ENCODE peak calls at places on chromosomes 12 and 14, in nine cellular contexts. W, E, R, O, B, K, J, F and A are unnamed samples.

GRCh38 chr12:111349748-111350520 is 19.0 kb downstream of the PHETA1 start:
- DNase-seq in W (no peak), E (no peak), R (no peak), O (no peak), B (no peak), K (no peak), J (no peak), F (no peak), A (no peak)

GRCh38 chr14:77203611-77204456 is 22.2 kb downstream of the TMEM63C start:
- DNase-seq in W (no peak), E (no peak), R (no peak), O (no peak), B (no peak), K (no peak), J (no peak), F (no peak), A (no peak)

GRCh38 chr12:10701226-10701681 is 21.9 kb downstream of the YBX3 start:
- DNase-seq in W (no peak), E (no peak), R (no peak), O (no peak), B (no peak), K (no peak), J (peak; percentile 50), F (no peak), A (no peak)

GRCh38 chr14:55851961-55852360 is 266.2 kb upstream of the PELI2 start:
- DNase-seq in W (no peak), E (no peak), R (peak; percentile 32), O (no peak), B (no peak), K (no peak), J (no peak), F (no peak), A (no peak)

GRCh38 chr12:62671321-62671720 is 204.7 kb downstream of the MON2 start:
- DNase-seq in W (no peak), E (no peak), R (no peak), O (no peak), B (no peak), K (peak; percentile 50), J (no peak), F (no peak), A (no peak)

GRCh38 chr12:19351346-19351745 is 87.9 kb upstream of the AEBP2 start:
- DNase-seq in W (no peak), E (no peak), R (no peak), O (no peak), B (no peak), K (no peak), J (no peak), F (no peak), A (no peak)

GRCh38 chr12:62256408-62257079 is 3.7 kb upstream of the USP15 start:
- DNase-seq in W (peak; percentile 49), E (peak; percentile 36), R (no peak), O (no peak), B (no peak), K (no peak), J (no peak), F (peak; percentile 52), A (no peak)

GRCh38 chr14:66944872-66945271 is 244.4 kb upstream of the GARIN2 start:
- DNase-seq in W (peak; percentile 3), E (peak; percentile 41), R (no peak), O (no peak), B (no peak), K (no peak), J (no peak), F (no peak), A (no peak)

DNA sequence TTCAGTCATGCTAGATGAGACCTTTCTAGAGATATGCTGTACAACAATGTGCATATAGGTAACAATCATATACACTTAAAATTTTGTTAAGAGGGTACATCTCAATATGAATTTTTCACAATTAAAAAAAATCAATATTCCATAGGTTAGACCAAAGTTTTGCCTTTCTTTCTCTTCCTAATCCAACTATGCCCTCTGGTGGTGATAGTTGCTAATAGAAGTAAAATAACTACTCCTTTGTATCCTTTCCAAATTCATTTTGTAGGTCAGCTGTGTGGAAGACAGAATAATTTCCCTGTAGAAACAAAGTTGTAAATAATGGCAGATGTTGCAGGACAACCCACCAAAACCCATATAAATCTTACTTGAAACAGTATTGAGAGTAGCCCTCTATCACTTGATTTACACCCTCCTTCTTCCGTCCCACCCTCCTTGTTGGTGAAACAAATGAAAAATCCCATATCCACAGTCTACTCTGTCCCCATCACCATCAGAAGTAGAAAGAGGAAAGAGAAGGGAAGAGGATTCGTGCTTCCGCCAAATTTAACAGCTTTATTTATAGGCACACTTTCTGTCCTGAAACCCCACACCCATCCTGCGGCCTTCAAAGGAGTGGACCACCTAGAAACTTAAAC is 34.2 kb upstream of the KICS2 start:
- DNase-seq in W (no peak), E (peak; percentile 67), R (no peak), O (no peak), B (no peak), K (no peak), J (peak; percentile 58), F (no peak), A (peak; percentile 18)
- TF ChIP-seq CTCF in W (peak; percentile 77), E (peak; percentile 89), R (peak; percentile 77), O (peak; percentile 88), B (peak; percentile 84), K (peak; percentile 89), J (peak; percentile 69), F (peak; percentile 62), A (peak; percentile 53)

DNA sequence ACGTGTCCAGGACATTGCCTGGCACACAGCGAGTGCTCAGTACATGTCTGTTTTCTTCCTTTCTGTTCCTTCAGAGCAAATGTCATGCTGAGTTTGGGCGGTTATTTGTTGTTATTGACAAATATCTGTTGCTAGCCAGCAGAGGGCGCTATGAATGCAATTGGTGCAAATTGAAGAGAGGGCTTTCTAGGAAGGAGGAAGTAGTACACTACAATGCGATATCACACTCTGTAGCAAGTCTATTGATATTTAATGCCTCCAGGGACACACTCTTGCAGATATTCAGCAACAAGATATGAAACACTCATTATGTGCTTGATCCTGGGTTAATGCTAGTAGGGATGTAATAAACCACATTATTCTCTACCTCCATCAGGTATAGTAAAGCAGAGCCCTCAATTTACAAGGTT is 267.3 kb upstream of the SRRM4 start:
- DNase-seq in W (peak; percentile 12), E (no peak), R (no peak), O (peak; percentile 4), B (no peak), K (no peak), J (peak; percentile 38), F (peak; percentile 55), A (no peak)
- TF ChIP-seq CTCF in W (peak; percentile 28), E (no peak), R (peak; percentile 49), O (peak; percentile 65), B (no peak), K (peak; percentile 43), J (peak; percentile 40), F (peak; percentile 33), A (no peak)

GRCh38 chr12:132953771-132954170 is 2.3 kb downstream of the ZNF605 start:
- DNase-seq in W (no peak), E (no peak), R (no peak), O (no peak), B (no peak), K (no peak), J (no peak), F (no peak), A (no peak)

GRCh38 chr12:132954471-132955048 is 1.5 kb downstream of the ZNF605 start:
- DNase-seq in W (no peak), E (no peak), R (no peak), O (no peak), B (no peak), K (no peak), J (no peak), F (no peak), A (no peak)

GRCh38 chr12:132953163-132953425 is 3.0 kb downstream of the ZNF605 start:
- DNase-seq in W (no peak), E (no peak), R (no peak), O (no peak), B (no peak), K (no peak), J (no peak), F (no peak), A (no peak)

GRCh38 chr12:132955094-132955932 is 793 bp downstream of the ZNF605 start:
- DNase-seq in W (peak; percentile 36), E (peak; percentile 67), R (peak; percentile 26), O (peak; percentile 15), B (peak; percentile 65), K (peak; percentile 19), J (no peak), F (peak; percentile 34), A (peak; percentile 39)

DNA sequence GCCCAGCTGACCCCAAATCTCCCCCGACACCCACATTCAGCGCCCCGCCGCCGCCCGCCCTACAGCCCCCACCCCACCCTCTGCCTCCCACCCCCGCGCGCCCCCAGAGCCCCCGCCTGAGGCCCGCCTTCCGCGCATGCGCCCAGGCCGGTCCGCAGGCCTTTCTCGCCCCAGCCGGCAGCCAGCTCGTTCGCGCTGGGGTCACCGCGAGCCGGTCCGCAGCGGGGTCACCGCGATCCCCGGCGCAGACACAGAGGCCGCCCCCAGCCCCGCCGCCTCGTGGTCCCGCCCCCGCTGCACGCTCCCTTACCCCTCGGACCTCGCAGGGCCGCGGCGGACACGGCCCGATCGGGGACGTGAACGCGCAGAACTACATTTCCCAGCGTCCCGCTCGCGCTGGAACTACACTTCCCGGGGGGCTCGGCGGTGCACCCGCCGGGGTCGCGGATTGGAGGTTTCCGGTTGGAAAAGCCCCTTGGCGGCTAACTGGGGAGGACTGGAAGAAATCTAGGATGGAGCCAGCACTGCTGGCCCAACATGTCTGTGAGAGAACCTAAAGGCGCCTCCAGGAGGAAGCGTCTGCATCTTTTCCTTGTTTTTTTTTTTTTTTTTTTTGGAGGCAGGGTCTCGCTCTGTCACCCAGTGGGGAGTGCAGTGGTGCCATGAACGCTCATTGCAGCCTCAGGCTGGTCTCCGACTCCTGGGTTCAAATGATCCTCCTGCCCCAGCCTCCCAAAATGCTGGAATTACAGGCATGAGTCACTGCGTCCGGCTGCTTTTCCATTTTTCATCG is at the start of gene ZNF605:
- DNase-seq in W (peak; percentile 87), E (peak; percentile 89), R (peak; percentile 92), O (peak; percentile 84), B (peak; percentile 89), K (peak; percentile 56), J (peak; percentile 71), F (peak; percentile 93), A (peak; percentile 71)
- TF ChIP-seq CTCF in W (peak; percentile 22), E (no peak), R (peak; percentile 13), O (no peak), B (no peak), K (no peak), J (no peak), F (no peak), A (no peak)

GRCh38 chr14:102317564-102318248 is 1.8 kb upstream of the ZNF839 start:
- DNase-seq in W (no peak), E (no peak), R (peak; percentile 42), O (peak; percentile 37), B (no peak), K (no peak), J (peak; percentile 72), F (peak; percentile 84), A (no peak)

GRCh38 chr14:102318781-102319276 is 717 bp upstream of the ZNF839 start:
- DNase-seq in W (no peak), E (no peak), R (no peak), O (no peak), B (no peak), K (no peak), J (no peak), F (no peak), A (no peak)

GRCh38 chr14:102320033-102320660 is 601 bp downstream of the ZNF839 start:
- DNase-seq in W (peak; percentile 60), E (peak; percentile 56), R (peak; percentile 43), O (peak; percentile 17), B (peak; percentile 57), K (no peak), J (peak; percentile 14), F (peak; percentile 37), A (no peak)

GRCh38 chr14:102320671-102321455 is 1.3 kb downstream of the ZNF839 start:
- DNase-seq in W (no peak), E (no peak), R (no peak), O (no peak), B (no peak), K (no peak), J (no peak), F (no peak), A (no peak)

GRCh38 chr14:102319351-102320032 is at the start of gene ZNF839:
- DNase-seq in W (peak; percentile 95), E (peak; percentile 86), R (peak; percentile 93), O (peak; percentile 80), B (peak; percentile 95), K (peak; percentile 54), J (peak; percentile 86), F (peak; percentile 96), A (peak; percentile 77)
- TF ChIP-seq CTCF in W (no peak), E (no peak), R (no peak), O (no peak), B (no peak), K (no peak), J (no peak), F (no peak), A (no peak)